ENCODE peak calls at places on chromosomes 11 and 22, in seven cellular contexts. P, R, N, W, A, F and D are unnamed samples.

GRCh38 chr22:50260801-50261614 is 475 bp downstream of the MAPK12 start:
- DNase-seq in A (no peak), P (peak; percentile 57), R (no peak), W (no peak), N (peak; percentile 78), F (no peak), D (peak; percentile 61)

GRCh38 chr11:85961930-85962363 is 106.8 kb downstream of the CCDC83 start:
- DNase-seq in P (peak; percentile 39), R (no peak), A (no peak), N (no peak), W (no peak), F (no peak), D (no peak)

GRCh38 chr11:112115389-112115788 is 28.7 kb downstream of the SDHD start:
- DNase-seq in P (no peak), F (no peak), A (no peak), R (no peak), N (no peak), W (no peak), D (no peak)

GRCh38 chr11:8403310-8403709 is 139.6 kb upstream of the LMO1 start:
- DNase-seq in W (no peak), A (no peak), P (peak; percentile 13), F (no peak), R (no peak), N (no peak), D (peak; percentile 1)

GRCh38 chr11:114256176-114256897 is 39.9 kb upstream of the NNMT start:
- DNase-seq in A (no peak), P (no peak), F (no peak), R (no peak), N (peak; percentile 60), W (no peak), D (no peak)

GRCh38 chr11:31818874-31819331 is 7.8 kb upstream of the PAX6 start:
- DNase-seq in R (no peak), F (peak; percentile 61), P (no peak), N (no peak), A (no peak), W (no peak), D (no peak)

GRCh38 chr11:134625151-134625550 is 213.1 kb upstream of the B3GAT1 start:
- DNase-seq in F (peak; percentile 9), R (no peak), P (no peak), W (no peak), A (no peak), N (no peak), D (no peak)

GRCh38 chr22:48894064-48894671 is 933.5 kb downstream of the BRD1 start:
- DNase-seq in F (no peak), R (no peak), P (no peak), W (no peak), N (no peak), A (no peak), D (no peak)

GRCh38 chr22:39901519-39902146 is 749 bp downstream of the GRAP2 start:
- DNase-seq in A (no peak), W (no peak), F (no peak), N (no peak), R (no peak), P (no peak), D (no peak)

GRCh38 chr11:86938900-86939880 is 16.0 kb downstream of the FZD4 start:
- DNase-seq in F (no peak), A (no peak), W (no peak), N (no peak), P (peak; percentile 84), R (no peak), D (peak; percentile 51)

DNA sequence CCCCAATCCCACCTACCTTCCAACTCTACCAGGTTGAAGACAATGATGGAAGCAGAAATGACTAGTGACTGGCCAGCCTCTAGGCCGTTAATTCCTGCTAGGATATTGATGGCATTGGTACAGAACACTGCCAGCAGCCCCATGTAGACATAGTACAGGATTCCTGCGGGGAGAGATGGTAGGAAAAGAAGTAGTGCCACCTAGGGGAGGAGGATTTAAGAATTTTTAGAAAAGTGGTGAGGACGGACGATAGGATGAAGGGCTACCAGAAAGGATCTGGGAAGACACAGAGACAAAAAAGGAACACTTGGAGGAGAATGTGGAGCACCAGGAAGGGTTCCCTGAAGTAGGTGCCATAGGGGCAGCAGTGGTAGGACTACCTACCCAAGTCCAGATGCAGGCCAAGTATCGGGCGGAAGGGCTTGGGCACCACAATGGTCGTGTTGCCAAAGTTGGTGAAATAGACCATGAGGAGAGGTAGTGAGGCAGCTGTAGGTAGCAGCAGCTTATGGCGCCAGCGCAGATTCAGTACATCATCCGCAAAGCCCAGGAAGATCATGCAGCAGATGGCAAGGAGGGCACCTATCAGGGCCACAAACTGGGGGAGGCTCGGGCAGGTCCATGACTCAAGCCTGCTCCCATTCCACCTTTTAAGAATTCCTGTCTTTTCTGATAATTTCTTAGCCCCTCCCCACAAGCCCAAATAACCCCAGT is 1.2 kb downstream of the DPAGT1 start:
- DNase-seq in F (no peak), R (no peak), P (peak; percentile 67), A (no peak), W (no peak), N (no peak), D (peak; percentile 65)
- TF ChIP-seq CTCF in F (no peak), R (no peak), P (peak; percentile 53), A (no peak), W (no peak), N (no peak), D (peak; percentile 63)

GRCh38 chr11:65773784-65774411 is 6.9 kb downstream of the AP5B1 start:
- DNase-seq in P (no peak), N (no peak), W (no peak), R (no peak), F (no peak), A (no peak), D (no peak)
- TF ChIP-seq CTCF in P (peak; percentile 10), N (no peak), W (no peak), R (no peak), F (no peak), A (no peak), D (peak; percentile 36)

DNA sequence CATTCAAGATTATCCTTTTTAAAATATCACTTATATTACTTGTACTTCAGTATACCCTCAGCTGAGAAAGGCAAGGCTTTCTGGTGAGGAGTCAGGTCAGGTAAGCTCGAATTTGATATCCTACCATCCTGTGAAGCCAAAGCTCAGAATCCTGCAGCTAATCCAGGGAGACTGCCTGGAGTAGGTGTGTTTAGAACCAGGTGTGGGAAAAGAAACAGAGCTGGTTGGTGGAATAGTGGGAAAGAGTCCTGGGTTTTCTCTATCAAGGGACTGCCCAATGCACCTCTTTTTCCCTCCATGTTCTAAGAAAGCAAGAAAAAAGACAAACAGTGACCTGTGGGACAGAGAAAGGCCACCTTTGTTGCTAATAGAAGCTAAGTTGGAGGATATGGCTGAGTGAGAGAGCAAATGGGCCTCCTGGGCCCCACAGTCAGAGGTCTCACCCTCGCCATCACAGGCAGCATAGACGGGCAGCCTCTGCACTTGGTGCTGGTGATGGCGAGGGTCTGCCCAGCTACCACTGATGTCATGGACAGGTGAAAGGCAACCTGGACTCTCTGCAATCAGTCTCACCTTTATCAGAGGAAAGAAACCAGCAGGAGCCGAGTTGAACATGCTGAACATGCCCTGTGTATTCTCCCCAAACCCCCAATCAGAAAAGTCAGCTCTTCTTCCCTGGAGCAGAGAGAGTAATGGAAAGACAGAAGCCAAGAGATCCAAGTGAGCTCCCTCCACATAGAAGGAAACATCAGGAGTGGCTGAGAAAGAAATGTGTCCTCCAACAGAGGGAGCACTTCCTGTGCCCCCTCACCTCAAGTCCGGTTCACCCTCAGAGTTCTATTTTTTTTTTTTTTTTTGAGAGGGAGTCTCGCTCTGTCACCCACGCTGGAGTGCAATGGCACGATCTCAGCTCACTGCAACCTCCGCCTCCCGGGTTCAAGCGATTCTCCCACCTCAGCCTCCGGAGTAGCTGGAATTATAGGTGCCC is 491.3 kb downstream of the BUD13 start:
- DNase-seq in P (no peak), N (no peak), W (no peak), R (no peak), F (no peak), A (no peak), D (no peak)
- TF ChIP-seq CTCF in P (no peak), N (no peak), W (no peak), R (no peak), F (no peak), A (no peak), D (no peak)

GRCh38 chr11:33158596-33158995 is 2.7 kb downstream of the CSTF3 start:
- DNase-seq in F (no peak), R (no peak), A (no peak), P (no peak), N (no peak), W (no peak), D (no peak)

GRCh38 chr11:33157103-33158027 is 3.9 kb downstream of the CSTF3 start:
- DNase-seq in A (no peak), R (no peak), P (no peak), F (no peak), N (no peak), W (no peak), D (no peak)

GRCh38 chr11:33160147-33160546 is 1.1 kb downstream of the CSTF3 start:
- DNase-seq in P (peak; percentile 51), R (no peak), A (no peak), N (no peak), W (no peak), F (no peak), D (peak; percentile 37)

GRCh38 chr11:33160587-33160986 is 693 bp downstream of the CSTF3 start:
- DNase-seq in A (no peak), R (no peak), W (no peak), N (no peak), F (no peak), P (no peak), D (no peak)

GRCh38 chr11:33161120-33162005 is at the start of gene CSTF3:
- DNase-seq in P (peak; percentile 98), N (peak; percentile 100), W (peak; percentile 100), A (peak; percentile 100), R (peak; percentile 100), F (peak; percentile 100), D (peak; percentile 97)
- TF ChIP-seq CTCF in P (peak; percentile 57), N (peak; percentile 50), W (peak; percentile 62), A (peak; percentile 66), R (peak; percentile 51), F (peak; percentile 39), D (peak; percentile 35)

DNA sequence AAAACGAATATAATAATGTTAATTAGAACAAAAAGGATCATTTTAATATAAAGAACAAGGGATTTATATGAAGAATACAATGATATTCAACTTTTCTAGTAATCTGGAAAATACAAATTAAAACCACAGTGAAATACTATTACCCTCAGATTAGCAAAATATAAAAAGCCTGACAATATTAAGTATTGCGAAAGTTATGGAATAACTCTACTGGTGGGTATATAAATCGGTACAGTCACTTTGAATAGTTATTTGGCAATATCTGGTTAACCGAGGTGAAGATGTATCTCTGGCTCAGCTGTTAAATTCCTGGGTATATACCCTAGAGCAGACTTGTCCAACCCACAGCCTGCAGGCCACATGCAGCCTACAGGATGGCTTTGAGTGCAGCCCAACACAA is 118.8 kb downstream of the ATM start:
- DNase-seq in N (no peak), R (no peak), P (no peak), F (no peak), A (no peak), W (no peak), D (peak; percentile 35)
- TF ChIP-seq CTCF in N (no peak), R (no peak), P (no peak), F (no peak), A (no peak), W (no peak), D (no peak)